ENCODE peak calls at places on chromosomes 5 and 9, in ten cellular contexts. W, C, G, P, L, T, F, Y, J and A are unnamed samples.

GRCh38 chr5:72244862-72245371 is 75.1 kb downstream of the MRPS27 start:
- DNase-seq in W (no peak), C (no peak), G (peak; percentile 78), P (peak; percentile 26), L (no peak), T (peak; percentile 28), F (peak; percentile 2), Y (peak; percentile 49), J (no peak), A (no peak)

GRCh38 chr5:10324519-10325370 is 17.0 kb upstream of the CMBL start:
- DNase-seq in W (no peak), C (no peak), G (no peak), P (no peak), L (no peak), T (no peak), F (peak; percentile 75), Y (no peak), J (peak; percentile 10), A (no peak)

GRCh38 chr5:72537166-72537565 is 30.0 kb upstream of the ZNF366 start:
- DNase-seq in W (no peak), C (no peak), G (no peak), P (no peak), L (no peak), T (no peak), F (no peak), Y (no peak), J (no peak), A (no peak)

GRCh38 chr5:168239325-168239724 is 52.1 kb upstream of the WWC1 start:
- DNase-seq in W (no peak), C (no peak), G (no peak), P (no peak), L (no peak), T (no peak), F (no peak), Y (no peak), J (no peak), A (no peak)

GRCh38 chr5:145939532-145940065 is 3.2 kb downstream of the SH3RF2 start:
- DNase-seq in W (no peak), C (no peak), G (no peak), P (no peak), L (no peak), T (no peak), F (no peak), Y (no peak), J (no peak), A (no peak)

GRCh38 chr5:139394654-139395566 is at the start of gene PROB1:
- DNase-seq in W (no peak), C (no peak), G (peak; percentile 47), P (no peak), L (no peak), T (peak; percentile 53), F (no peak), Y (no peak), J (no peak), A (no peak)

GRCh38 chr5:159106569-159107282 is 7.0 kb upstream of the EBF1 start:
- DNase-seq in W (peak; percentile 68), C (peak; percentile 7), G (peak; percentile 86), P (peak; percentile 85), L (peak; percentile 32), T (peak; percentile 86), F (peak; percentile 32), Y (peak; percentile 88), J (peak; percentile 72), A (no peak)

GRCh38 chr5:77418162-77418561 is 74.0 kb downstream of the WDR41 start:
- DNase-seq in W (no peak), C (no peak), G (no peak), P (no peak), L (no peak), T (no peak), F (no peak), Y (no peak), J (no peak), A (no peak)

GRCh38 chr5:154603978-154604679 is 126.1 kb upstream of the HAND1 start:
- DNase-seq in W (no peak), C (no peak), G (peak; percentile 59), P (peak; percentile 43), L (no peak), T (peak; percentile 74), F (no peak), Y (no peak), J (no peak), A (no peak)

GRCh38 chr9:34049630-34050384 is 1.1 kb upstream of the UBAP2 start:
- DNase-seq in W (peak; percentile 9), C (no peak), G (no peak), P (no peak), L (no peak), T (no peak), F (no peak), Y (peak; percentile 44), J (peak; percentile 24), A (no peak)